ENCODE peak calls at places on chromosomes 13 and 19, in five cellular contexts. H is brain microvascular endothelial cell; J is psoas muscle; T is CD4-positive, CD25-positive, alpha-beta regulatory T cell; L is Peyer's patch. R is an unnamed sample.

GRCh38 chr13:29754486-29754806 is 96.0 kb downstream of the UBL3 start:
- DNase-seq in H (peak; percentile 45), J (no peak), T (peak; percentile 30), L (no peak), R (no peak)

GRCh38 chr13:109454167-109454917 is 332.0 kb downstream of the IRS2 start:
- DNase-seq in H (no peak), J (no peak), T (no peak), L (no peak), R (no peak)

GRCh38 chr19:897442-898039 is 4.3 kb downstream of the RNU6-9 start:
- DNase-seq in H (no peak), J (peak; percentile 48), T (no peak), L (no peak), R (peak; percentile 59)

GRCh38 chr19:9913237-9914000 is 22.9 kb downstream of the OLFM2 start:
- DNase-seq in H (no peak), J (no peak), T (no peak), L (no peak), R (no peak)

GRCh38 chr13:95956589-95957148 is 96.5 kb downstream of the UGGT2 start:
- DNase-seq in H (peak; percentile 8), J (no peak), T (no peak), L (no peak), R (no peak)

GRCh38 chr13:85230754-85231153 is 568.5 kb downstream of the SLITRK6 start:
- DNase-seq in H (no peak), J (no peak), T (no peak), L (no peak), R (no peak)

GRCh38 chr19:21256722-21257121 is 72.5 kb downstream of the ZNF708 start:
- DNase-seq in H (peak; percentile 4), J (no peak), T (no peak), L (no peak), R (peak; percentile 10)

GRCh38 chr13:42107006-42107405 is 58.6 kb downstream of the DGKH start:
- DNase-seq in H (no peak), J (no peak), T (no peak), L (no peak), R (no peak)

GRCh38 chr19:48772503-48772953 is 17.2 kb downstream of the FGF21 start:
- DNase-seq in H (no peak), J (peak; percentile 87), T (no peak), L (no peak), R (no peak)

GRCh38 chr13:82698941-82699340 is 1183.3 kb downstream of the SLITRK1 start:
- DNase-seq in H (no peak), J (no peak), T (no peak), L (no peak), R (no peak)

GRCh38 chr19:51687791-51688664 is 5.1 kb upstream of the SPACA6 start:
- DNase-seq in H (peak; percentile 48), J (peak; percentile 78), T (no peak), L (no peak), R (peak; percentile 37)

DNA sequence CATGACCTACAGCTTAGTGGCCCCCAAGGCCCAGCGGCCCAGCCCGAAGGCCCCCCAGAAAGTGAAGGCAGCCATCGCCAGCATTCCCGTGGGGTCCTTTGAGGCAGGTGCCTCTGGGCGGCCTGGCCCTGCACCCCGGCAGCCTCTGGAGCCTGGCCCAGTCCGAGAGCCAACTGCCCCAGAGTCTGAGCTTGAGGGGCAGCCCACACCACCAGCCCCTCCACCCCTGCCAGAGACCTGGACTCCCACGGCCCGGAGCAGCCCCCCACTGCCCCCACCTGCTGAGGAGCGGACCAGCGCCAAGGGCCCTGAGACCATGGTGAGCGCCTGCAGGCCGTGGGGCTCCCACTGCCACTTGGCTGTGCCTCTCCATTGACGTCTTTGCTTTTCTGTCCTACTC is 9.0 kb upstream of the PRR19 start:
- DNase-seq in H (no peak), J (no peak), T (no peak), L (no peak), R (no peak)
- H3K36me3 ChIP-seq in H (peaks cover 68% of the 10 kb centered on the region), J (peaks cover 76% of the 10 kb centered on the region), T (peaks cover 47% of the 10 kb centered on the region), L (no peaks in the 10 kb centered on the region), R (peaks cover 6% of the 10 kb centered on the region)

GRCh38 chr13:77185721-77186120 is 141.2 kb downstream of the MYCBP2 start:
- DNase-seq in H (no peak), J (no peak), T (no peak), L (no peak), R (no peak)
- H3K36me3 ChIP-seq in H (peaks cover 5% of the 10 kb centered on the region), J (peaks cover 97% of the 10 kb centered on the region), T (peaks cover 58% of the 10 kb centered on the region), L (no peaks in the 10 kb centered on the region), R (no peaks in the 10 kb centered on the region)

DNA sequence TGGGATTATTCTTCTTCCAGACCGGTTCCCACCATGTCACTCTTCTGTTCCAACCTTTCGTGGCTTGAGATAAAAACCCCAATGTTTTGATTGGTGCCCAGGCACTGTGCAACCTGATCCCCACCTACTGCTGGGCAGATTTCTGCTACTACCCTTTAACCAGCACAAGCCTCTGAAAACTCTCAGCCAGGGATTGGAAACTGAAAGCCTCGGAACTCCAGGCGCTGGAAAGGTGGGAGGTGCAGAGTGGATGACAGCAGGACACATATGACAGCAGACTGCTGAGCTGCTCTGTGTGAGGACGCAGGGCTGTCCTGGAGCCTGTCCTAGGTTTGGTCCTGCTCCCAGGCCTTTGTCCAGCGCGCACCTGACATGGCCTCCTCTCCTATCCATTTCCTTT is 68.5 kb upstream of the GTF3A start:
- DNase-seq in H (no peak), J (no peak), T (no peak), L (no peak), R (no peak)
- H3K36me3 ChIP-seq in H (no peaks in the 10 kb centered on the region), J (no peaks in the 10 kb centered on the region), T (no peaks in the 10 kb centered on the region), L (no peaks in the 10 kb centered on the region), R (no peaks in the 10 kb centered on the region)

DNA sequence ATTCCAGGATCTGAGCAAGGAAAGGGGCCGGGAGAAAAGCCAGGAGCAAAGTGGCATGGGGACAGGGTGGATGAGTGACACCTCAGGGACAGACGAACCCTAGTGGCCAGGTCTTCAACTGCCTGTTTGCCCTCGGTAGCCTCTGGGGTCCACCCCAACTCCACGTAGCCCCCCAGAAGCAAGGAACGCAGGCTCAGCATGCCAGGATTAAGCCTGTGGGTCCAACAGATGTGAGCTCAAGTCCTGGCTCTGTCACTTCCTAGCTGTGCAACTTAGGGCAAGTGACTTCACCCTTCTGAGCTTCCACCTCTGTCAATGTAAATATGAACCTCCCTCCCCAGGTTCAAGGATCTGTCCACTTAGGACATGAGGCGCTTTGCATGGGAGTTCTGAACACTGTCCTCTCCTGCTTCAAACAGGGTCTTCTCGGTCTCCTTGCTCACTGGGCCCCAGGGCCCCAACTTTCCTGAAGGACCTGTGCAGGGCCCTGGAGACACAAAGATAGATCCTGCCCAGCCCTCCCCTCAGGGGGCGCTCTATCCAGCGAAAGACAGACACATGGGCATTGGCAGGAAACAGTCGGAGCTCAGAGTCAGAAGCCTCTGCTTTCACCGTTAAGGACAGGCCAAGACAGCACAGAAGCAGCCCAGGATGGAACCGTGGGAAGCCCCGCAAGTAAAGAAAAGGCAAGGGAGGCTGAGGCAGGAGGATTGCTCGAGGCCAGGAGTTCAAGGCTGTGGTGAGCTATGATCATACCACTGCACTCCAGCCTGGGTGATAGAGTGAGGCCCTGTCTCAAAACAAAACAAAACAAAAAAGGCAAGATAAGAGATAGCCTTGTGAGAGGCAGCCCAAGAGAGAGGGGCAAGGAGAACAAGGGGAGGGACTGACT is 13.2 kb downstream of the SYDE1 start:
- DNase-seq in H (no peak), J (no peak), T (no peak), L (no peak), R (no peak)
- H3K36me3 ChIP-seq in H (peaks cover 49% of the 10 kb centered on the region), J (peaks cover 78% of the 10 kb centered on the region), T (peaks cover 38% of the 10 kb centered on the region), L (no peaks in the 10 kb centered on the region), R (peaks cover 5% of the 10 kb centered on the region)

DNA sequence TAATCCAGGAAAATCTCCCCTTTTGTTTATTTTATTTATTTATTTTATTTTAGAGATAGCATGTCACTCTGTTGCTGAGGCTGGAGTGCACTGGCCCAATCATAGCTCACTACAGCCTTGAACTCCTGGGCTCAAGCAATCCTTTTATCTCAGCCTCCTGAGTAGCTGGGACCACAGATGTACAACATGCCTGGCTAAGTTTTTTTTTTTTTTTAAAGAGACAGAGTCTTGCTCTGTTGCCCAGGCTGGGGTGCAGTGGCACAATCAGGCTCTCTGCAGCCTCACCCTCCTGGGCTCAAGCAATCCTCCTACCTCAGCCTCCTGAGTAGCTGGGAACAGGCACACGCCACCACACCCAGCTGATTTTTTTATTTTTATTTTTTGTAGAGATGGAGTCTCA is 6.3 kb upstream of the PDCD2L start:
- DNase-seq in H (no peak), J (no peak), T (no peak), L (no peak), R (no peak)
- H3K36me3 ChIP-seq in H (peaks cover 50% of the 10 kb centered on the region), J (peaks cover 93% of the 10 kb centered on the region), T (peaks cover 67% of the 10 kb centered on the region), L (no peaks in the 10 kb centered on the region), R (peaks cover 8% of the 10 kb centered on the region)

GRCh38 chr13:113195360-113195759 is 13.1 kb downstream of the PCID2 start:
- DNase-seq in H (no peak), J (no peak), T (no peak), L (no peak), R (no peak)
- H3K36me3 ChIP-seq in H (peaks cover 53% of the 10 kb centered on the region), J (peaks cover 99% of the 10 kb centered on the region), T (peaks cover 94% of the 10 kb centered on the region), L (no peaks in the 10 kb centered on the region), R (peaks cover 6% of the 10 kb centered on the region)

DNA sequence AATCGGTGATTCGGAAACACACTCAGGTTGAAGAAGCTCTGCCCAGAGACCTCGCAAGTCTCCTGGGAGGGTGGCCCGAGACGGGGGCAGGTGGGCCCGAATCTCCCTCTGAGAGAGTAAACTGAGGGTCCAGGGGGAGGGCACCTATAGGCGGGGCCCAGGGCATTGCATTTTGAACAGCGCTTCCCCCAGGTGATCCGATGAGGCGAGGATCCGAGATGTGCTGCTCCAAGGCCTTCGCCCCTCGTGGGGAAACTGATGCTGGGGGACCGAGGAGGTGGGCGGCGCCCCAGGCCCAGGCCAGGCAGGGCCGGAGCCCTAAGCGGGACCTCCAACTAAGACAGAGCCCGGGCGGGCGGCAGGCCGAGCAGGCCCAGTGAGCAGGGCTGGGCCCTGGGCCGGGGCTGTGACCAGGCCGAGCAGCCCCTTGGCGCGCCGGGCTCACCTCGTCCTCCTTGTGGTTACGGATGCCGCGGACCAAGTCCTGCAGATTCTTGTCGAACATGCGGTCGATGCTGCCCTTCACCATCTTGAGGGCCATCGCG is 500 bp downstream of the AP3D1 start:
- DNase-seq in H (no peak), J (peak; percentile 71), T (peak; percentile 22), L (peak; percentile 26), R (peak; percentile 29)
- H3K36me3 ChIP-seq in H (peaks cover 3% of the 10 kb centered on the region), J (no peaks in the 10 kb centered on the region), T (no peaks in the 10 kb centered on the region), L (no peaks in the 10 kb centered on the region), R (no peaks in the 10 kb centered on the region)

GRCh38 chr19:33400856-33401682 is 27.6 kb downstream of the CEBPG start:
- DNase-seq in H (no peak), J (peak; percentile 45), T (no peak), L (no peak), R (no peak)

GRCh38 chr19:33397536-33398360 is 24.2 kb downstream of the CEBPG start:
- DNase-seq in H (no peak), J (peak; percentile 50), T (no peak), L (no peak), R (peak; percentile 30)

GRCh38 chr19:33398361-33399060 is 25.0 kb downstream of the CEBPG start:
- DNase-seq in H (no peak), J (no peak), T (no peak), L (no peak), R (peak; percentile 17)

GRCh38 chr19:33399745-33400681 is 26.5 kb downstream of the CEBPG start:
- DNase-seq in H (no peak), J (peak; percentile 42), T (no peak), L (no peak), R (peak; percentile 42)

GRCh38 chr19:33399081-33399744 is 25.7 kb downstream of the CEBPG start:
- DNase-seq in H (no peak), J (no peak), T (no peak), L (no peak), R (no peak)
- H3K36me3 ChIP-seq in H (no peaks in the 10 kb centered on the region), J (no peaks in the 10 kb centered on the region), T (no peaks in the 10 kb centered on the region), L (no peaks in the 10 kb centered on the region), R (no peaks in the 10 kb centered on the region)

GRCh38 chr19:11094520-11094894 is 5.2 kb downstream of the LDLR start:
- DNase-seq in H (no peak), J (no peak), T (no peak), L (no peak), R (no peak)
- H3K36me3 ChIP-seq in H (peaks cover 40% of the 10 kb centered on the region), J (no peaks in the 10 kb centered on the region), T (peaks cover 3% of the 10 kb centered on the region), L (no peaks in the 10 kb centered on the region), R (peaks cover 13% of the 10 kb centered on the region)

R was measured in Caco-2.